ENCODE peak calls at places on chromosomes 5 and 9, in four cellular contexts. K, Z, G and H are unnamed samples.

GRCh38 chr9:4117835-4118610 is 181.8 kb downstream of the GLIS3 start:
- DNase-seq in Z (no peak), K (peak; percentile 9), G (peak; percentile 61), H (no peak)

GRCh38 chr9:129990269-129991005 is 52.6 kb downstream of the FNBP1 start:
- DNase-seq in Z (no peak), K (no peak), G (no peak), H (no peak)

GRCh38 chr5:56003633-56004032 is 8.9 kb upstream of the IL6ST start:
- DNase-seq in Z (no peak), K (no peak), G (no peak), H (no peak)

GRCh38 chr5:88142801-88143692 is 125.6 kb downstream of the TMEM161B start:
- DNase-seq in Z (no peak), G (no peak), K (no peak), H (no peak)

GRCh38 chr5:149358294-149358651 is 427 bp downstream of the PCYOX1L start:
- DNase-seq in G (no peak), K (no peak), Z (no peak), H (no peak)

GRCh38 chr5:69414885-69415583 is at the start of gene MARVELD2:
- DNase-seq in G (no peak), K (peak; percentile 81), Z (no peak), H (peak; percentile 76)

GRCh38 chr9:128431207-128431606 is 10.6 kb downstream of the CERCAM start:
- DNase-seq in Z (no peak), K (no peak), G (no peak), H (no peak)

GRCh38 chr9:93830224-93830596 is 124.9 kb downstream of the BARX1 start:
- DNase-seq in Z (no peak), G (no peak), K (no peak), H (peak; percentile 2)

GRCh38 chr5:128015978-128016377 is 67.6 kb upstream of the SLC12A2 start:
- DNase-seq in Z (no peak), K (no peak), G (peak; percentile 8), H (no peak)

GRCh38 chr5:151274666-151275065 is 21.7 kb downstream of the GM2A start:
- DNase-seq in Z (no peak), K (no peak), G (no peak), H (no peak)

GRCh38 chr5:1067141-1068121 is 44.4 kb downstream of the SLC12A7 start:
- DNase-seq in Z (no peak), K (no peak), G (peak; percentile 82), H (no peak)

GRCh38 chr5:92922231-92922967 is 658.6 kb downstream of the NR2F1-AS1 start:
- DNase-seq in K (peak; percentile 24), Z (no peak), G (no peak), H (no peak)

GRCh38 chr5:169121631-169122420 is 179.1 kb downstream of the SLIT3 start:
- DNase-seq in K (no peak), G (no peak), Z (no peak), H (no peak)

GRCh38 chr5:132766020-132766805 is 10.8 kb downstream of the SEPTIN8 start:
- DNase-seq in K (no peak), G (no peak), Z (no peak), H (no peak)

GRCh38 chr5:42483472-42484154 is 60.4 kb downstream of the GHR start:
- DNase-seq in K (no peak), G (no peak), Z (no peak), H (no peak)

GRCh38 chr5:1180841-1181271 is 20.5 kb upstream of the SLC6A19 start:
- DNase-seq in G (no peak), K (no peak), Z (no peak), H (no peak)

GRCh38 chr9:137598943-137599342 is 6.5 kb upstream of the ARRDC1 start:
- DNase-seq in K (no peak), Z (no peak), G (no peak), H (no peak)

GRCh38 chr5:175059687-175060194 is 335.4 kb downstream of the MSX2 start:
- DNase-seq in G (no peak), Z (no peak), K (peak; percentile 24), H (peak; percentile 38)

GRCh38 chr5:159971931-159972461 is 36.9 kb upstream of the TTC1 start:
- DNase-seq in G (no peak), K (no peak), Z (no peak), H (peak; percentile 36)

GRCh38 chr5:83955916-83956315 is 235.3 kb upstream of the HAPLN1 start:
- DNase-seq in K (no peak), G (no peak), Z (no peak), H (no peak)

GRCh38 chr5:8247485-8247884 is 378.5 kb downstream of the MTRR start:
- DNase-seq in K (no peak), G (no peak), Z (no peak), H (no peak)
- TF ChIP-seq FOXK2 in K (no peak), G (no peak), Z (no peak), H (no peak)

GRCh38 chr9:98187926-98188325 is 4.5 kb downstream of the CORO2A start:
- DNase-seq in K (no peak), G (no peak), Z (no peak), H (no peak)

GRCh38 chr9:98186236-98186635 is 6.2 kb downstream of the CORO2A start:
- DNase-seq in G (no peak), Z (no peak), K (no peak), H (no peak)

GRCh38 chr9:98184326-98184725 is 8.1 kb downstream of the CORO2A start:
- DNase-seq in G (no peak), Z (no peak), K (no peak), H (no peak)

GRCh38 chr9:98185021-98185567 is 7.3 kb downstream of the CORO2A start:
- DNase-seq in G (no peak), K (no peak), Z (no peak), H (no peak)

DNA sequence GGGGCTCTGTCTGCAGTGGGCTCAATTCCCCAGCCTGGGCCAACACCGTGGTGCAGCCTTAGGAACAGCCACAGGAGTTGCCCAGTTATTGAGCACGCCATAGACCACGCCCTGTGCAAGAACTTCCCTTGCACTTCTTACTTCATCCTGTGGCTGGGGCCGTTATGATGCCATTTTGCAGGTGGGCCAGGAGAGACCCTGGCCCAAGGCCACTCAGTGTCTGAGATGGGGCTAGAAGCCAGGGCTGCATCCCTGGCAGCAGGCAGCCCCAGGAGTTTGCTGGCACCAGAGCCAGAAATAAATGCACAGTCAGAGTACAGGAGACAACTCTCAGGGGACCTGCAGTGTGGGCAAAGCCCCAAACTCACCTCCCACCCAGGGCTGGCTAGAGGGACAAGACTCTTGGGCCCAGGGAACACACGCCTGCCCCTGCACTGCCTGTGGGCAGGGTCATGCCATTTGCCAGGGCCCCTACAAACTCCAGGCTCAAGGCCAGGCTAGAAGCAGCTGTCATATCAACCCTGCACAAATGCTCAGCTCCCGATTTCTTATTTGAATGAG is 6.7 kb downstream of the CORO2A start:
- DNase-seq in K (no peak), G (no peak), Z (no peak), H (no peak)
- TF ChIP-seq TARDBP in K (no peak), G (no peak), Z (no peak), H (no peak)

GRCh38 chr5:154273028-154273617 is 82.6 kb downstream of the GALNT10 start:
- DNase-seq in K (no peak), G (peak; percentile 30), Z (no peak), H (no peak)

GRCh38 chr5:154271936-154272514 is 81.5 kb downstream of the GALNT10 start:
- DNase-seq in Z (no peak), G (no peak), K (no peak), H (no peak)

GRCh38 chr5:154274828-154275185 is 84.3 kb downstream of the GALNT10 start:
- DNase-seq in Z (no peak), K (no peak), G (no peak), H (no peak)

GRCh38 chr5:154276236-154276792 is 85.8 kb downstream of the GALNT10 start:
- DNase-seq in G (no peak), Z (no peak), K (no peak), H (no peak)

DNA sequence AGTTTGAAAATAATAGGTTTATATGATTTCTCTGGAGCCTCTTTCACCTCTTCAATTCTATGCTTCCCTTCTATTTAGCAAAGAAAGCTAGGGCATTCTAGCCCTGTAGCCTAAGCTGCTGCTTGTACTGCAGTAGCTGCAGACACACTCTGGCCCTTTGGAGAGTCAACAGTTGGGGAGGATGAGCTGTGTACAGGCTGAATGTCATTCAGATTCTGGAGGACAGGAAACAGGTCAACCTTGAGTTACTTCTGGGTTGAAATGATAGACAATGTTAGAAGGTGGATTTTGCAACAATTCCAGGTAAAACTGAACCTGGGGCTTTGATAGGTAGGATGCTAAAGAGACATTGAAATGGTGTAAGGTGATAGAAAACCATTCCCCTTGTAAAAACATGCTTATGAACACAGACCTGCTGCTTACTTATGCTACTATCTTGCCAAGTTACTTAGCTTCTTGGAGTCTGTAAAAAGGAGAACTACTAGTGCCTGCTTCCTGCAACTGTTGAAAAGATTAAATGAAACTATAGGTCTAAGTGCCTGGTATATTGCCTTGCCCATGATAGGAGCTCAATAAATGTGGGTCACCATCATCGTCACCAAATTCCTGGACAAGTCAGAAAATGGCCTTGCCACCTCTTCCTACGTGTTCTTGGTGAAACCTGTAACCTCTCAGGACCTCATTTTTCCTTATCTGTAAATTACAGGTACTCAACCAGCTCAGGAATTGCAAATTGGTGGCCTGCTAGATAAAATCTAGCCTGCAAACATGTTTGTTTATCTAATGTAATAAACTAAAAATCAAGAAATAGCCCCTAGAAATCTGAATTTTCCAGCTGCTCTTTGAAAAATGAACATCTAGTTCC is 83.7 kb downstream of the GALNT10 start:
- DNase-seq in Z (no peak), K (no peak), G (no peak), H (no peak)
- TF ChIP-seq FOXK2 in Z (no peak), K (no peak), G (no peak), H (no peak)

DNA sequence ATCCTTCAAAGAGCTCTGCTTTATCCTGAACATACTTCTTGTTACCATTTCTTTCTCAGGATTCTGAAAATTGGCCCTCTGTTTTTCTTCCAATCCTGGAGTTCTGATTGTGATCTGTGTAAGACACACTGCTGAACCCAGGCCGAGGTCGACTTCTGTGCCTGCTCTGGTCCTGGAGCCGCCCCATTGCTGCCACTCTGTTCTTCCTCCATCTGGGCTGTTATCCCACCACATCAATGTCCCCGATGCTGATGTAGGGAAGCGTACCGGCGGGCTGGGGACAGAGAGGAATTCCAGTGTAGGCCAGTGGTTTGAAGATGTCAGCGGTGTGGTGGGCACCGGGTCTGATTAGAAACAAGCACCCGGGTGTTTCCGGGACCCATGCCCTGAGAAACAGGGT is 102.5 kb downstream of the LIFR start:
- DNase-seq in Z (no peak), K (no peak), G (no peak), H (no peak)
- TF ChIP-seq TARDBP in Z (no peak), K (no peak), G (no peak), H (no peak)

GRCh38 chr5:25823330-25823873 is 1178.6 kb upstream of the CDH10 start:
- DNase-seq in Z (no peak), G (no peak), K (no peak), H (no peak)
- TF ChIP-seq FOXK2 in Z (no peak), G (no peak), K (no peak), H (no peak)

GRCh38 chr5:102481044-102481715 is 17.6 kb downstream of the SLCO6A1 start:
- DNase-seq in Z (no peak), K (no peak), G (no peak), H (no peak)

GRCh38 chr5:102483736-102484135 is 15.1 kb downstream of the SLCO6A1 start:
- DNase-seq in K (no peak), G (no peak), Z (no peak), H (no peak)
- TF ChIP-seq TARDBP in K (no peak), G (no peak), Z (no peak), H (no peak)

GRCh38 chr5:73858054-73858453 is 232.1 kb downstream of the ARHGEF28 start:
- DNase-seq in Z (no peak), K (peak; percentile 92), G (no peak), H (no peak)
- TF ChIP-seq FOXK2 in Z (no peak), K (no peak), G (no peak), H (no peak)